ENCODE peak calls at places on chromosomes 13 and 19, in eight cellular contexts. Q is A549; U is RWPE2; M is uterus; D is lower lobe of right lung; Z is cardiac muscle cell; L is neural progenitor cell; W is CD8-positive, alpha-beta T cell. Y is an unnamed sample. For H3K4me1, the result is how much of the 10 kb centered on the place peaks cover.

GRCh38 chr13:33280923-33281322 is 4.6 kb downstream of the STARD13 start:
- DNase-seq in Q (no peak), U (no peak), M (no peak), D (no peak), Z (no peak), L (no peak), W (no peak), Y (no peak)

GRCh38 chr19:51837145-51837544 is 42.2 kb downstream of the FPR3 start:
- DNase-seq in Q (no peak), U (no peak), M (no peak), D (no peak), Z (no peak), L (no peak), W (no peak), Y (no peak)

GRCh38 chr13:19151581-19152263 is 29.9 kb downstream of the TUBA3C start:
- DNase-seq in Q (no peak), U (no peak), M (no peak), D (no peak), Z (no peak), L (no peak), W (no peak), Y (no peak)

GRCh38 chr13:36913463-36913862 is 6.6 kb downstream of the SMAD9 start:
- DNase-seq in Q (no peak), U (no peak), M (no peak), D (no peak), Z (no peak), L (no peak), W (no peak), Y (no peak)

GRCh38 chr13:113991191-113991669 is 17.4 kb upstream of the C13orf46 start:
- DNase-seq in Q (no peak), U (no peak), M (no peak), D (no peak), Z (no peak), L (no peak), W (no peak), Y (no peak)

GRCh38 chr13:110409581-110409992 is 102.5 kb downstream of the COL4A2 start:
- DNase-seq in Q (no peak), U (no peak), M (no peak), D (no peak), Z (peak), L (no peak), W (no peak), Y (no peak)

GRCh38 chr13:109372666-109373065 is 413.7 kb downstream of the IRS2 start:
- DNase-seq in Q (no peak), U (no peak), M (no peak), D (no peak), Z (no peak), L (no peak), W (no peak), Y (no peak)

GRCh38 chr19:5434351-5434917 is 20.8 kb upstream of the ZNRF4 start:
- DNase-seq in Q (no peak), U (no peak), M (no peak), D (no peak), Z (peak), L (no peak), W (no peak), Y (no peak)

GRCh38 chr13:92896842-92897241 is 329.8 kb upstream of the GPC6 start:
- DNase-seq in Q (peak), U (no peak), M (no peak), D (no peak), Z (peak), L (peak), W (no peak), Y (peak)

GRCh38 chr19:33245948-33246728 is 20.5 kb upstream of the SLC7A10 start:
- DNase-seq in Q (no peak), U (no peak), M (no peak), D (peak), Z (peak), L (no peak), W (no peak), Y (no peak)

GRCh38 chr13:97266328-97266727 is 44.2 kb downstream of the MBNL2 start:
- DNase-seq in Q (no peak), U (no peak), M (no peak), D (peak), Z (no peak), L (peak), W (no peak), Y (peak)

GRCh38 chr19:51127032-51127431 is 2.3 kb downstream of the SIGLEC9 start:
- DNase-seq in Q (no peak), U (no peak), M (no peak), D (no peak), Z (no peak), L (no peak), W (no peak), Y (no peak)

GRCh38 chr13:79519252-79519651 is 38.3 kb downstream of the NDFIP2 start:
- DNase-seq in Q (peak), U (no peak), M (no peak), D (no peak), Z (no peak), L (no peak), W (no peak), Y (no peak)

GRCh38 chr13:22240716-22241115 is 569.8 kb downstream of the FGF9 start:
- DNase-seq in Q (no peak), U (no peak), M (no peak), D (no peak), Z (no peak), L (no peak), W (no peak), Y (no peak)

GRCh38 chr13:90872491-90873025 is 474.9 kb upstream of the MIR17HG start:
- DNase-seq in Q (no peak), U (no peak), M (no peak), D (no peak), Z (no peak), L (peak), W (no peak), Y (no peak)

GRCh38 chr13:20127563-20128458 is 33.0 kb downstream of the GJA3 start:
- DNase-seq in Q (peak), U (no peak), M (peak), D (peak), Z (peak), L (peak), W (peak), Y (peak)

GRCh38 chr13:23934481-23934880 is 37.2 kb upstream of the C1QTNF9B start:
- DNase-seq in Q (no peak), U (no peak), M (no peak), D (no peak), Z (no peak), L (no peak), W (no peak), Y (no peak)

GRCh38 chr13:30409911-30410704 is 12.2 kb upstream of the UBE2L5 start:
- DNase-seq in Q (peak), U (no peak), M (peak), D (no peak), Z (peak), L (no peak), W (no peak), Y (no peak)

GRCh38 chr13:22761709-22762108 is 419.1 kb upstream of the SGCG start:
- DNase-seq in Q (no peak), U (no peak), M (no peak), D (no peak), Z (no peak), L (no peak), W (no peak), Y (no peak)

GRCh38 chr19:35320285-35320706 is 8.7 kb upstream of the CD22 start:
- DNase-seq in Q (no peak), U (no peak), M (no peak), D (no peak), Z (no peak), L (no peak), W (no peak), Y (no peak)

GRCh38 chr13:40665754-40666057 is 735 bp downstream of the FOXO1 start:
- DNase-seq in Q (no peak), U (no peak), M (no peak), D (no peak), Z (no peak), L (no peak), W (peak), Y (no peak)

GRCh38 chr19:13092206-13092605 is 10.5 kb downstream of the LYL1 start:
- DNase-seq in Q (no peak), U (no peak), M (no peak), D (no peak), Z (no peak), L (no peak), W (no peak), Y (no peak)

GRCh38 chr19:44883962-44884361 is 7.1 kb upstream of the TOMM40 start:
- DNase-seq in Q (no peak), U (no peak), M (no peak), D (no peak), Z (no peak), L (no peak), W (no peak), Y (no peak)

GRCh38 chr19:47018923-47019322 is 714 bp upstream of the NPAS1 start:
- DNase-seq in Q (no peak), U (no peak), M (no peak), D (no peak), Z (no peak), L (no peak), W (no peak), Y (no peak)

GRCh38 chr19:5957132-5957531 is 20.8 kb downstream of the RANBP3 start:
- DNase-seq in Q (no peak), U (no peak), M (no peak), D (no peak), Z (no peak), L (no peak), W (no peak), Y (no peak)

GRCh38 chr13:50685491-50685890 is 158.0 kb downstream of the DLEU7 start:
- DNase-seq in Q (no peak), U (no peak), M (peak), D (peak), Z (peak), L (peak), W (no peak), Y (no peak)

GRCh38 chr13:28584873-28585317 is 74.0 kb upstream of the POMP start:
- DNase-seq in Q (no peak), U (no peak), M (no peak), D (no peak), Z (peak), L (no peak), W (no peak), Y (no peak)

GRCh38 chr13:99996177-99996705 is 14.7 kb downstream of the ZIC2 start:
- DNase-seq in Q (no peak), U (no peak), M (no peak), D (no peak), Z (no peak), L (peak), W (no peak), Y (peak)

GRCh38 chr13:111437417-111437816 is 117.0 kb downstream of the TEX29 start:
- DNase-seq in Q (no peak), U (no peak), M (no peak), D (no peak), Z (no peak), L (no peak), W (no peak), Y (no peak)

GRCh38 chr13:79450110-79450509 is 30.8 kb upstream of the NDFIP2 start:
- DNase-seq in Q (no peak), U (no peak), M (no peak), D (no peak), Z (no peak), L (no peak), W (no peak), Y (no peak)

GRCh38 chr19:44315883-44316282 is 11.1 kb upstream of the ZNF235 start:
- DNase-seq in Q (no peak), U (no peak), M (no peak), D (no peak), Z (no peak), L (no peak), W (no peak), Y (no peak)

GRCh38 chr13:39600766-39601165 is 2.2 kb downstream of the LHFPL6 start:
- DNase-seq in Q (peak), U (no peak), M (no peak), D (no peak), Z (peak), L (peak), W (no peak), Y (peak)

GRCh38 chr13:61954092-61954491 is 538.4 kb upstream of the PCDH20 start:
- DNase-seq in Q (peak), U (no peak), M (no peak), D (no peak), Z (peak), L (peak), W (no peak), Y (no peak)

GRCh38 chr13:33462109-33462508 is 176.6 kb upstream of the STARD13 start:
- DNase-seq in Q (no peak), U (no peak), M (no peak), D (no peak), Z (no peak), L (no peak), W (no peak), Y (no peak)

GRCh38 chr19:5045956-5046338 is 77.0 kb downstream of the KDM4B start:
- DNase-seq in Q (peak), U (no peak), M (no peak), D (no peak), Z (no peak), L (no peak), W (no peak), Y (no peak)

GRCh38 chr19:11422163-11423068 is 3.3 kb upstream of the RGL3 start:
- DNase-seq in Q (peak), U (peak), M (peak), D (peak), Z (peak), L (peak), W (peak), Y (peak)

GRCh38 chr19:43765109-43765876 is 10.5 kb upstream of the SMG9 start:
- DNase-seq in Q (peak), U (peak), M (peak), D (no peak), Z (peak), L (no peak), W (peak), Y (peak)

GRCh38 chr13:70967564-70967963 is 859.3 kb upstream of the KLHL1 start:
- DNase-seq in Q (no peak), U (no peak), M (no peak), D (no peak), Z (no peak), L (no peak), W (no peak), Y (peak)

GRCh38 chr13:70959376-70959775 is 851.1 kb upstream of the KLHL1 start:
- DNase-seq in Q (no peak), U (no peak), M (no peak), D (no peak), Z (no peak), L (no peak), W (no peak), Y (no peak)

GRCh38 chr13:70960841-70961443 is 852.7 kb upstream of the KLHL1 start:
- DNase-seq in Q (peak), U (no peak), M (no peak), D (no peak), Z (peak), L (peak), W (no peak), Y (no peak)

DNA sequence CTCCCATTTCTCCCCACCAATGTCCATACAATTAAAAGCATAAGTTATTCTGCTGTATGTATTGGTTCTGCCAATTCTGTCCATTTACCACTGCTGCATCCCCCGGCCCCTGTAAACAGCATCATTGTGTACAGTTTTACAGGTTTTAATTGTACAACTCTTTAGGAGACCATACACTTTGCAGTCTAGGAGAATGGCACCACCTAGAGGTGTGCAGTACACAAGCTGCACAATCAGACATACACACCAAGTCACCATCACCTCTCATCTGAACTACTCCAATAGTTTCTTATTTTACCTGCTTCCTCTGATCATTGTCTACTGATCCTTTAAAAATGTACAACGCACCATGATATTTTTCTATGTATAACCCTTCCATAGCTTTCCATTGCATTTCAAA is 855.9 kb upstream of the KLHL1 start:
- DNase-seq in Q (peak), U (no peak), M (no peak), D (no peak), Z (no peak), L (peak), W (no peak), Y (no peak)
- TF ChIP-seq CTCF in Q (no peak), U (peak), M (no peak), D (no peak), Z (no peak), L (peak), W (no peak), Y (peak)

GRCh38 chr13:98507060-98507797 is 69.7 kb downstream of the STK24 start:
- DNase-seq in Q (peak), U (no peak), M (no peak), D (peak), Z (peak), L (peak), W (no peak), Y (peak)
- H3K4me1 ChIP-seq in Q (under half), U (under half), M (under half), D (half or more), Z (half or more), L (under half), W (under half), Y (half or more)

GRCh38 chr19:4010808-4011110 is 3.2 kb downstream of the PIAS4 start:
- DNase-seq in Q (no peak), U (no peak), M (no peak), D (no peak), Z (no peak), L (no peak), W (no peak), Y (no peak)
- H3K27ac ChIP-seq in Q (no peak), U (no peak), M (no peak), D (no peak), Z (peak), L (no peak), W (no peak), Y (no peak)

DNA sequence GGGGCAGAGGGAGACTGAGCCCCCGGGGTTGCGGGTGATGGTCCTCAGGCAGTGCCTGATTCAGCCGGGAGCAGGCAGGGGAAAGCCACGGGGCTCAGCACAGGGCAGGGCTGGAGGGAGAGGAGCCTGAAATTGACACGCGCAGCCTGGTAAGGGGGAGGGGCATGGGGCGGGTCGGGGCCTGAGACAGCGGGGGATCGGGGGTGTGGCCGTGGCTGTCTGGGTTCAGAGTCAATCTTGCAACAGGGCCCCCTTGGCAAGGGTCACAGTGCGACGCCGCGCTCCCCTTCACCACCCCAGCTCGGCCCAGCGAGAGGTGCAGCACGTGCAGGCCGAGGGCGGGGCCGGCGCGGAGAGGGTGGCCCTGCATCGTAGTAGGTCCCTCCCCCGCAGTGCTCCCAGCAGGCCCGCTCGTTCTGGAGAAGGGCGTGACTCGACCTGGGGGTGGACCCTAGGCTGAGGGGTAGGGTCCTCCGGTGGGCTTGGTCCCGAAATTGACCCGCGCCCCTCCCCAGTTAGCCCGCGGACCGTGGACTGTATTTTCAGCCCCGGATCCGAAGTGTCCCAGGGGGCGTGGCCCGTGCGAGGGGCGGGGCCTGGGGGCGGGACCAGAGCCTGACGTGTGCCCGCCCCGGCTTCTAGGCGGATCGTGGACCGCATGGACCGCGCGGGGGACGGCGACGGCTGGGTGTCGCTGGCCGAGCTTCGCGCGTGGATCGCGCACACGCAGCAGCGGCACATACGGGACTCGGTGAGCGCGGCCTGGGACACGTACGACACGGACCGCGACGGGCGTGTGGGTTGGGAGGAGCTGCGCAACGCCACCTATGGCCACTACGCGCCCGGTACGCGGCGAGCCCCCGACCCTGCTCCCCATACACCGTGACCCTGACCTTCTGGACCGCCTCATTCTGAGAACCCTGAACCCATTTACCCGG is 6.0 kb downstream of the RCN3 start:
- DNase-seq in Q (peak), U (no peak), M (peak), D (peak), Z (peak), L (peak), W (peak), Y (peak)
- TF ChIP-seq CTCF in Q (peak), U (peak), M (no peak), D (peak), Z (peak), L (peak), W (no peak), Y (peak)

GRCh38 chr19:39132344-39132969 is 6.9 kb downstream of the PAK4 start:
- DNase-seq in Q (no peak), U (no peak), M (no peak), D (no peak), Z (no peak), L (no peak), W (no peak), Y (peak)
- H3K4me1 ChIP-seq in Q (half or more), U (under half), M (under half), D (half or more), Z (under half), L (under half), W (under half), Y (under half)

DNA sequence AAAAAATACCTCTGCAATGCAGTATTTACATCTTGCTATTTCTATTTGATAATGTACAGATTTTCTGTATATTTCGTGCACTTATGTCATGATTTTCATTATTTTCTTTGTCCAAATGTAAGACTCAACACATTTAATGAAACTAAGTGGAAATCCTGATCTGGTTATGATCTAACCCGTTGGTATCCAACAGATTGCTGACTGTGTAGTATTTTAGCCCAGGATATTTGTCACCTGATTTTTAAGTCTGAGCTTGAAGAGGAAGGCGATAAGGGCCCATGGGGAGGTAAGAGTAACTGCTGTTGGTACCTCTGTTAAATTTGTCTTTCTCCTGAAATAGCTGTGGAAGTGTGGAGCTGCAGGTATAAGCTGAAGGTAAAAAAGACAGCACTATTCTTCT is 45.3 kb downstream of the WASF3 start:
- DNase-seq in Q (no peak), U (no peak), M (no peak), D (no peak), Z (no peak), L (no peak), W (no peak), Y (no peak)
- H3K27ac ChIP-seq in Q (no peak), U (no peak), M (no peak), D (no peak), Z (no peak), L (no peak), W (no peak), Y (no peak)

GRCh38 chr13:49214917-49215376 is 5.2 kb upstream of the MLNR start:
- DNase-seq in Q (peak), U (no peak), M (no peak), D (peak), Z (peak), L (no peak), W (peak), Y (peak)

GRCh38 chr13:49217962-49218492 is 2.1 kb upstream of the MLNR start:
- DNase-seq in Q (no peak), U (no peak), M (no peak), D (no peak), Z (no peak), L (no peak), W (no peak), Y (no peak)

GRCh38 chr13:49213997-49214916 is 5.9 kb upstream of the MLNR start:
- DNase-seq in Q (no peak), U (no peak), M (no peak), D (no peak), Z (no peak), L (no peak), W (no peak), Y (no peak)

GRCh38 chr13:49218493-49219051 is 1.6 kb upstream of the MLNR start:
- DNase-seq in Q (no peak), U (no peak), M (no peak), D (no peak), Z (peak), L (peak), W (no peak), Y (peak)

GRCh38 chr13:49216334-49216733 is 3.8 kb upstream of the MLNR start:
- DNase-seq in Q (no peak), U (no peak), M (no peak), D (no peak), Z (no peak), L (no peak), W (no peak), Y (no peak)
- TF ChIP-seq CTCF in Q (no peak), U (no peak), M (no peak), D (no peak), Z (no peak), L (no peak), W (no peak), Y (no peak)